ENCODE peak calls at places on chromosomes 5 and 9, in five cellular contexts. C is H9, S is mesenchymal stem cell, N is H1, A is trophoblast cell. T is an unnamed sample.

GRCh38 chr9:72579190-72579589 is 57.8 kb downstream of the TMC1 start:
- DNase-seq in A (peak; percentile 66), N (no peak), S (peak; percentile 50), C (no peak), T (no peak)

GRCh38 chr9:136577941-136578619 is 32.2 kb upstream of the NOTCH1 start:
- DNase-seq in C (no peak), A (peak; percentile 57), S (no peak), N (no peak), T (no peak)

GRCh38 chr9:69023650-69024049 is 9.7 kb upstream of the PRKACG start:
- DNase-seq in C (peak; percentile 78), N (no peak), S (no peak), A (no peak), T (no peak)

GRCh38 chr5:56080375-56081052 is 85.8 kb upstream of the IL6ST start:
- DNase-seq in N (no peak), S (no peak), A (no peak), C (no peak), T (no peak)

GRCh38 chr5:524442-525163 is at the start of gene SLC9A3:
- DNase-seq in A (no peak), N (no peak), S (no peak), C (no peak), T (no peak)

GRCh38 chr9:98917691-98918487 is 25.8 kb upstream of the COL15A1 start:
- DNase-seq in S (no peak), N (no peak), C (no peak), A (no peak), T (no peak)

GRCh38 chr9:129619787-129620668 is 873 bp downstream of the C9orf50 start:
- DNase-seq in S (peak; percentile 54), A (no peak), C (peak; percentile 57), N (no peak), T (no peak)

GRCh38 chr9:105088088-105088487 is 156.4 kb upstream of the SLC44A1 start:
- DNase-seq in C (no peak), S (no peak), N (no peak), A (peak; percentile 58), T (no peak)

GRCh38 chr5:59123595-59124561 is 541.0 kb downstream of the RAB3C start:
- DNase-seq in N (no peak), S (peak; percentile 48), A (no peak), C (no peak), T (no peak)

GRCh38 chr5:139468421-139468931 is 2.3 kb upstream of the SMIM33 start:
- DNase-seq in N (no peak), S (peak; percentile 55), A (peak; percentile 82), C (peak; percentile 65), T (no peak)

GRCh38 chr9:134706522-134706921 is 64.9 kb downstream of the COL5A1 start:
- DNase-seq in N (no peak), C (no peak), S (peak; percentile 51), A (no peak), T (no peak)

GRCh38 chr5:140011297-140011802 is 31.7 kb downstream of the NRG2 start:
- DNase-seq in A (no peak), N (no peak), C (no peak), S (peak; percentile 26), T (no peak)

GRCh38 chr9:128729302-128729701 is 5.4 kb upstream of the ZDHHC12 start:
- DNase-seq in C (no peak), A (no peak), N (no peak), S (no peak), T (no peak)

GRCh38 chr9:95171001-95171400 is 146.5 kb downstream of the FANCC start:
- DNase-seq in N (no peak), A (no peak), C (no peak), S (peak; percentile 74), T (no peak)

GRCh38 chr5:2666081-2666480 is 85.4 kb downstream of the IRX2 start:
- DNase-seq in A (no peak), S (no peak), C (no peak), N (no peak), T (no peak)

GRCh38 chr5:77358566-77359205 is 133.4 kb downstream of the WDR41 start:
- DNase-seq in A (peak; percentile 94), S (peak; percentile 72), N (no peak), C (no peak), T (no peak)

GRCh38 chr5:138216799-138217198 is 3.7 kb upstream of the CDC23 start:
- DNase-seq in A (no peak), C (no peak), N (no peak), S (no peak), T (no peak)
- H2BK12ac ChIP-seq in A (no peak overlapping the region), C (no peak overlapping the region), N (no peak overlapping the region), S (no peak overlapping the region), T (no peak overlapping the region)

DNA sequence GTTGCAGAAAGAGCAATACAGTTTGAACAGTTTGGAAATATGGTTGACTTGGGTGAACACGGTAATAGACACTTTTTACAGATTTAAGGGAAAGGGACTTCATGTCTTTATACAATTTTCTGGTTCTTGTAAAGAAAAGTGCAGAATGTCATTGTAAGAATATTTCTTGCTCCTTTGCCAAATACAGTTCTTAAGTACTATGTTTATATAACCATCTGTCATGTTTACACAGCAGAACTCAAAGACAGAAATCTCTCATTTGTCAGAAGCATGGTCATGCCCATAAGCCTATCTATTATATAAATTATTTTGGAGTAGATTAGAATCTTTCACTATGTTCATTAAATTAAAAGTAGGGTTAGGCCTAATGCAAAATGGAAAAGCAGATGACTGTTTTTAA is 558.2 kb downstream of the NR2F1-AS1 start:
- DNase-seq in C (no peak), A (no peak), N (no peak), S (peak; percentile 57), T (no peak)
- H4K8ac ChIP-seq in C (no peak overlapping the region), A (no peak overlapping the region), N (no peak overlapping the region), S (no peak overlapping the region), T (no peak overlapping the region)

GRCh38 chr5:149425729-149426128 is 46.6 kb upstream of the IL17B start:
- DNase-seq in S (no peak), C (no peak), A (no peak), N (no peak), T (no peak)
- H3K18ac ChIP-seq in S (peak overlapping the region; percentile 88), C (no peak overlapping the region), A (peak overlapping the region; percentile 81), N (no peak overlapping the region), T (no peak overlapping the region)

GRCh38 chr5:163281512-163281911 is 155.9 kb upstream of the CCNG1 start:
- DNase-seq in C (no peak), N (no peak), A (no peak), S (no peak), T (no peak)
- H2BK12ac ChIP-seq in C (no peak overlapping the region), N (no peak overlapping the region), A (no peak overlapping the region), S (no peak overlapping the region), T (no peak overlapping the region)

GRCh38 chr9:88388886-88389617 is 808 bp downstream of the SPIN1 start:
- DNase-seq in N (no peak), S (peak; percentile 92), C (peak; percentile 68), A (peak; percentile 93), T (peak; percentile 75)

GRCh38 chr9:88387035-88387732 is 1.1 kb upstream of the SPIN1 start:
- DNase-seq in S (peak; percentile 73), A (peak; percentile 59), N (no peak), C (no peak), T (no peak)

GRCh38 chr9:88390371-88390990 is 2.2 kb downstream of the SPIN1 start:
- DNase-seq in A (no peak), S (no peak), C (no peak), N (no peak), T (no peak)

GRCh38 chr9:88388203-88388885 is at the start of gene SPIN1:
- DNase-seq in A (peak; percentile 88), S (peak; percentile 72), N (no peak), C (peak; percentile 88), T (peak; percentile 80)

DNA sequence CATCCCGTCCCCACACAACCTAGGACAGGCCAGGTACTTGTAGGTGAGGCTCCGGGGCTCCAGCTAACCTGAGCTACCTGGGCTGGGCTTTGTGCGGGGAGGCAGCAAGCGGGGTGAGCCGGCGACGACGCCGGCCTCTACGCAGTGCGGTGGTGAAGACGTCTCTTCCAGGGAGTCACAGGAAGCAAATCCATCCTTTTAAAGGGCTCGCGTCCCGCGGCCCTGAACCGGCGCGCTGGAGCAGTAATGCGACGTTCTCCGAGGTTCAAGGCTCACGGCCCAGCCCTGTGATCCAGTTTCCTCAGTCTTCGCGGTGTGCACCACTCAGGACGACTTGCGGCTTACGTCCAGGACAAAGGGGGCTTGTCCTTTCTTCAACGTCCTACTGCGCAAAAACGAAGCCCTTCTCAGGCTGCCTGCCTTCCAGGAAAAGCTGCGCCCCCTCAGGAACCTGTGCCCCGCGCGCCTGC is 476 bp upstream of the SPIN1 start:
- DNase-seq in S (peak; percentile 75), N (no peak), C (no peak), A (peak; percentile 71), T (no peak)
- H4K8ac ChIP-seq in S (peak overlapping the region; percentile 74), N (peak overlapping the region; percentile 96), C (no peak overlapping the region), A (peak overlapping the region; percentile 97), T (no peak overlapping the region)

DNA sequence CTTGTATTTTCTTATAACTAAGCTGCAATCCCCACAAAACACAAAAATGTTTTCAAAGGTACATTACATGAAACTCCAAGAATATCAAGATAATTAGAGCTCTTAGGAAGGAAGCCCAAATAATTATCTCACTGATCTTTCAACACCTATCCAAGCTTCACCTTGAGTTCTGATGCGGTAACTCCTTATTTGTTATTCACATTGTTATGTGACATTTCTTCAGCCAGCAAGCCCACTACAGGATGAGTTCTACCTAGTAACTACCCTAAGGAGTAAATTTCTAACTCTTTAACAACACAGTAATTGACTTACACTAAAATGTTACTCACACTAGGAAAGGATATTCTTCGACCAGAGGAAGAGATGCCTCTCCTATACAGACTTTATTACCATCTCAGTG is 9.9 kb downstream of the NR6A1 start:
- DNase-seq in S (no peak), C (no peak), A (no peak), N (no peak), T (no peak)
- H3K18ac ChIP-seq in S (no peak overlapping the region), C (no peak overlapping the region), A (no peak overlapping the region), N (no peak overlapping the region), T (no peak overlapping the region)

GRCh38 chr5:14076566-14076965 is 66.6 kb upstream of the TRIO start:
- DNase-seq in C (no peak), S (no peak), N (no peak), A (no peak), T (no peak)
- H2BK12ac ChIP-seq in C (no peak overlapping the region), S (no peak overlapping the region), N (no peak overlapping the region), A (no peak overlapping the region), T (no peak overlapping the region)